ENCODE peak calls at places on chromosomes 16 and 17, in eight cellular contexts. One of them, this sample, is unnamed.

GRCh38 chr16:83338941-83339340 is 468.8 kb upstream of the HSBP1 start:
- DNase-seq in SK-N-SH: no peak
- DNase-seq in HCT116: no peak
- DNase-seq in hepatocyte: no peak
- DNase-seq in PC-3: no peak
- DNase-seq in OCI-LY7: no peak
- DNase-seq in MM.1S: no peak
- DNase-seq in neural progenitor cell: no peak
- DNase-seq in this sample: no peak

GRCh38 chr16:3590736-3591435 is 13.7 kb upstream of the NLRC3 start:
- DNase-seq in HCT116: no peak
- DNase-seq in MM.1S: no peak
- DNase-seq in hepatocyte: no peak
- DNase-seq in SK-N-SH: no peak
- DNase-seq in neural progenitor cell: no peak
- DNase-seq in PC-3: no peak
- DNase-seq in OCI-LY7: no peak
- DNase-seq in this sample: no peak

GRCh38 chr17:57677301-57677700 is 67.8 kb downstream of the CCDC182 start:
- DNase-seq in hepatocyte: no peak
- DNase-seq in SK-N-SH: no peak
- DNase-seq in OCI-LY7: no peak
- DNase-seq in neural progenitor cell: no peak
- DNase-seq in MM.1S: no peak
- DNase-seq in PC-3: no peak
- DNase-seq in HCT116: no peak
- DNase-seq in this sample: no peak

GRCh38 chr17:42472709-42473521 is 14.2 kb downstream of the ATP6V0A1 start:
- DNase-seq in neural progenitor cell: no peak
- DNase-seq in HCT116: no peak
- DNase-seq in hepatocyte: peak; percentile 16
- DNase-seq in MM.1S: no peak
- DNase-seq in SK-N-SH: no peak
- DNase-seq in OCI-LY7: no peak
- DNase-seq in PC-3: no peak
- DNase-seq in this sample: no peak

GRCh38 chr17:39700148-39700987 is 504 bp downstream of the ERBB2 start:
- DNase-seq in neural progenitor cell: peak; percentile 77
- DNase-seq in MM.1S: no peak
- DNase-seq in PC-3: no peak
- DNase-seq in hepatocyte: peak; percentile 73
- DNase-seq in OCI-LY7: no peak
- DNase-seq in SK-N-SH: no peak
- DNase-seq in HCT116: no peak
- DNase-seq in this sample: peak; percentile 54

GRCh38 chr17:46878055-46878454 is 26.7 kb downstream of the WNT9B start:
- DNase-seq in neural progenitor cell: no peak
- DNase-seq in MM.1S: no peak
- DNase-seq in OCI-LY7: no peak
- DNase-seq in hepatocyte: no peak
- DNase-seq in SK-N-SH: no peak
- DNase-seq in PC-3: no peak
- DNase-seq in HCT116: no peak
- DNase-seq in this sample: no peak

GRCh38 chr16:12061336-12062055 is 85.0 kb downstream of the SNX29 start:
- DNase-seq in SK-N-SH: no peak
- DNase-seq in MM.1S: no peak
- DNase-seq in OCI-LY7: no peak
- DNase-seq in hepatocyte: no peak
- DNase-seq in HCT116: no peak
- DNase-seq in neural progenitor cell: no peak
- DNase-seq in PC-3: peak; percentile 38
- DNase-seq in this sample: no peak

GRCh38 chr17:7882068-7882467 is 6.5 kb upstream of the CHD3 start:
- DNase-seq in OCI-LY7: peak; percentile 70
- DNase-seq in SK-N-SH: no peak
- DNase-seq in MM.1S: no peak
- DNase-seq in hepatocyte: no peak
- DNase-seq in neural progenitor cell: no peak
- DNase-seq in HCT116: no peak
- DNase-seq in PC-3: no peak
- DNase-seq in this sample: no peak

GRCh38 chr17:16516594-16517018 is 24.6 kb upstream of the LRRC75A start:
- DNase-seq in SK-N-SH: peak; percentile 22
- DNase-seq in OCI-LY7: no peak
- DNase-seq in hepatocyte: peak; percentile 68
- DNase-seq in PC-3: peak; percentile 75
- DNase-seq in MM.1S: no peak
- DNase-seq in neural progenitor cell: peak; percentile 54
- DNase-seq in HCT116: peak; percentile 22
- DNase-seq in this sample: no peak

DNA sequence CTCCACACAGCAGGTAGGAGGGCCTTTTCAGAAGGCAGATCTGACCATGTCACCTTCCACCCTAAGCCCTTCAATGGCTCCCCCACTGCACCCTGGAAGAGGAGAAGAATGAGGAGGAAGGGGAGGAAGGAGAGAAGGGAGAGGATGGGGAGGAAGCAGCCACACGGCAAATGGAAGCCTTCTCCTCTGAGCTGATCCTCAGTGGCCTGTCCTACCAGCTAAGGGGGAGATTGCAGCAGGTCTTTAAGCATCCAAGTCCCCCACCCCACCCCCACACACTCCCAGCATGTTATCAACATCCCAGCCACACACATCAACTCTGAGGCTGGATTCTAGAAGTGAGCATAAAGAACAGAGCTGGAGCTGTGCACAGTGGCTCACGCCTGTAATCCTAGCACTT is 46.2 kb upstream of the RBFOX3 start:
- DNase-seq in PC-3: no peak
- DNase-seq in neural progenitor cell: no peak
- DNase-seq in MM.1S: no peak
- DNase-seq in hepatocyte: no peak
- DNase-seq in HCT116: no peak
- DNase-seq in SK-N-SH: no peak
- DNase-seq in OCI-LY7: no peak
- DNase-seq in this sample: no peak
- TF ChIP-seq EZH2phosphoT487 in PC-3: no peak
- TF ChIP-seq EZH2phosphoT487 in neural progenitor cell: no peak
- TF ChIP-seq EZH2phosphoT487 in MM.1S: no peak
- TF ChIP-seq EZH2phosphoT487 in hepatocyte: no peak
- TF ChIP-seq EZH2phosphoT487 in HCT116: no peak
- TF ChIP-seq EZH2phosphoT487 in SK-N-SH: no peak
- TF ChIP-seq EZH2phosphoT487 in OCI-LY7: no peak
- TF ChIP-seq EZH2phosphoT487 in this sample: no peak

DNA sequence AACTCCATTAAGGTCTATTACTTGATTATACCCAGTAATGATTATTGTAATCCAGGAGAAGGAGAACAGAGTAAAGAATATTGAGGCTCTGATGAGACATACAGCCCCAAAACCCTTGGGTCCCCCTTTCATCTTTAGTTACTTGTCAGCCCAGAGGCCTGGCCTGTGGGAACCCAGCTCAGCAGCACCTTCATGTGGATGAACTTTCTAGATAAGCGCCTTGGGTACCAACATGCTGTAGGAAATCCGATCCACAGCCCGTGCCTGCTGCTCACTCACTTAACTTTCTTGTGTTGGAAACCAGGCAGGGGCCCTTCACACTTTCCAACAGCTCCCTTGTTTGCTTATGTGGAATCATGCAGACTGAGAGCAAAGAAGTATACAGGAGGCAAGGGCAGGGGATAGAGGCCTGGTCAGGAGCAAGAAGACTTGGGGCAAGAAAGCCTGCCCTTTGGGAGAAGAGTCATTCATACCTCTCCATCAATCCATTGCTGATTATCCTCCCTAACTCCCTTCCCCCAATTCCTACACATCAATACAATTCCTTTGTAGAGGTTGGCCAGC is 64.0 kb upstream of the SOX9 start:
- DNase-seq in SK-N-SH: no peak
- DNase-seq in neural progenitor cell: no peak
- DNase-seq in PC-3: no peak
- DNase-seq in HCT116: no peak
- DNase-seq in MM.1S: no peak
- DNase-seq in hepatocyte: no peak
- DNase-seq in OCI-LY7: no peak
- DNase-seq in this sample: peak; percentile 48
- TF ChIP-seq CTCF in SK-N-SH: no peak
- TF ChIP-seq CTCF in neural progenitor cell: peak; percentile 11
- TF ChIP-seq CTCF in PC-3: no peak
- TF ChIP-seq CTCF in HCT116: no peak
- TF ChIP-seq CTCF in MM.1S: no peak
- TF ChIP-seq CTCF in hepatocyte: no peak
- TF ChIP-seq CTCF in OCI-LY7: peak; percentile 34
- TF ChIP-seq CTCF in this sample: no peak

GRCh38 chr17:29138991-29139682 is 41.1 kb downstream of the MYO18A start:
- DNase-seq in OCI-LY7: peak; percentile 75
- DNase-seq in hepatocyte: no peak
- DNase-seq in PC-3: no peak
- DNase-seq in neural progenitor cell: no peak
- DNase-seq in SK-N-SH: no peak
- DNase-seq in HCT116: no peak
- DNase-seq in MM.1S: peak; percentile 68
- DNase-seq in this sample: no peak
- TF ChIP-seq EZH2phosphoT487 in OCI-LY7: no peak
- TF ChIP-seq EZH2phosphoT487 in hepatocyte: no peak
- TF ChIP-seq EZH2phosphoT487 in PC-3: no peak
- TF ChIP-seq EZH2phosphoT487 in neural progenitor cell: no peak
- TF ChIP-seq EZH2phosphoT487 in SK-N-SH: no peak
- TF ChIP-seq EZH2phosphoT487 in HCT116: no peak
- TF ChIP-seq EZH2phosphoT487 in MM.1S: no peak
- TF ChIP-seq EZH2phosphoT487 in this sample: no peak

DNA sequence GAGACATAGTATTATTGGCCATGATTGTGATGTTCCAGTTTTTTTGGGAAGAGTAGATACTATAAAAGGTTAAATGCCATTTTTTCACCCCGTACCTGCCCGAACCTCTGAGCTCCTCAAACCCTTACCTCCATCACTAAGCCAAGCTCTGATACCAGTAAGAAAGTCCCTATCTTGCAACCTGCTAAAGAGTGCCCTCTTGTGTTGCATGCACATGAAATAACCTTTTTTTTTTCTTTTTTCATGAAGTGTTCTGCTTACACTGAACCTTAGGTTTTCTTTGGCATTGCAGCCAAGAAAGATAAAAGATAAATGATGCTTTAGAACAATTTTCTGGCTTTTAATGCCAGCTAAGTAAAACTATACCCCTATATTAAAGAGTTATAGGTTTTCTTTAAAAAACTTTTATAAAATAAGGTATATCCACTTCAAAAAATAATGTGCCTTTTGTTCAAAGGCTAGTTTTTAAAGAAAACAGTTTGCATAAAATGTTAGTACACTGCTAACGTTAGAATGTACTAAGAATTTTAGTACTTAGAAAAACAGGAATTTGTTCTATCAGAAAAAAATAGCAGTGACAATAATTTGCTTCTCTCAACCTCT is 295.3 kb upstream of the PMFBP1 start:
- DNase-seq in neural progenitor cell: peak; percentile 64
- DNase-seq in HCT116: peak; percentile 28
- DNase-seq in MM.1S: peak; percentile 44
- DNase-seq in SK-N-SH: peak; percentile 37
- DNase-seq in PC-3: peak; percentile 54
- DNase-seq in hepatocyte: peak; percentile 60
- DNase-seq in OCI-LY7: peak; percentile 46
- DNase-seq in this sample: peak; percentile 81
- TF ChIP-seq CTCF in neural progenitor cell: peak; percentile 76
- TF ChIP-seq CTCF in HCT116: peak; percentile 74
- TF ChIP-seq CTCF in MM.1S: peak; percentile 47
- TF ChIP-seq CTCF in SK-N-SH: peak; percentile 77
- TF ChIP-seq CTCF in PC-3: peak; percentile 70
- TF ChIP-seq CTCF in hepatocyte: peak; percentile 72
- TF ChIP-seq CTCF in OCI-LY7: peak; percentile 83
- TF ChIP-seq CTCF in this sample: peak; percentile 73

GRCh38 chr17:5097101-5097834 is 14.4 kb downstream of the ZNF232 start:
- DNase-seq in PC-3: no peak
- DNase-seq in MM.1S: no peak
- DNase-seq in neural progenitor cell: peak; percentile 92
- DNase-seq in HCT116: no peak
- DNase-seq in hepatocyte: peak; percentile 62
- DNase-seq in OCI-LY7: no peak
- DNase-seq in SK-N-SH: peak; percentile 72
- DNase-seq in this sample: peak; percentile 98
- TF ChIP-seq EZH2phosphoT487 in PC-3: no peak
- TF ChIP-seq EZH2phosphoT487 in MM.1S: no peak
- TF ChIP-seq EZH2phosphoT487 in neural progenitor cell: no peak
- TF ChIP-seq EZH2phosphoT487 in HCT116: no peak
- TF ChIP-seq EZH2phosphoT487 in hepatocyte: no peak
- TF ChIP-seq EZH2phosphoT487 in OCI-LY7: no peak
- TF ChIP-seq EZH2phosphoT487 in SK-N-SH: no peak
- TF ChIP-seq EZH2phosphoT487 in this sample: no peak

DNA sequence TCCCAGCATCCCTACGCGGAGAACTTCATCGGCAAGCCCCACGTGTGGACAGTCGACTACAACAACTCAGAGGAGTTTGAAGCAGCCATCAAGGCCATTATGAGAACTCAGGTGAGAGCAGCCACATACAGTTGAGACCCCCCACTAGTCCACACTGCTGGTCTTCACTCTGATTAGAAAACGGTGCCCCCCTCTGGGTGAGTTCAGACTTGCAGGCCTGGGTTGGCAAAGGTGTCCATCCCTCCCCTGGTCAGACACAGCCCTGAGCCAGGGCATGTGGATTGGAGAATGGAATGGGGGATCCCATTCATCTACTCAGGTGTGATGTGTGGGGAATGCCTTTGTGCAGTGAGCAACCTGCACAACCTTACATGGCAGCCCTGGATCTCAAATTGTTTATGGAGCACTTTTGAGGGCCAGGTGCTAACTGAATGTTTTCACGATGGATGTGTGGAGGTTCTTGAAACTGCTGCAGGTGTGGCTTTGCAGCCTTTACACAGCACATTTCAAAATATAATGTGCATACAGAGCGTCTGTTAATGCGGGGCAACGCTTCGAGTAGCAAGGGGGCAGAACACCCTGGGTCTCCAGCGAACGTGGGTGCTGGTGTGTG is 72.6 kb downstream of the MGAT5B start:
- DNase-seq in MM.1S: no peak
- DNase-seq in neural progenitor cell: peak; percentile 34
- DNase-seq in OCI-LY7: peak; percentile 58
- DNase-seq in hepatocyte: no peak
- DNase-seq in PC-3: peak; percentile 43
- DNase-seq in SK-N-SH: peak; percentile 72
- DNase-seq in HCT116: no peak
- DNase-seq in this sample: peak; percentile 90
- TF ChIP-seq CTCF in MM.1S: peak; percentile 5
- TF ChIP-seq CTCF in neural progenitor cell: peak; percentile 34
- TF ChIP-seq CTCF in OCI-LY7: peak; percentile 79
- TF ChIP-seq CTCF in hepatocyte: no peak
- TF ChIP-seq CTCF in PC-3: peak; percentile 60
- TF ChIP-seq CTCF in SK-N-SH: peak; percentile 55
- TF ChIP-seq CTCF in HCT116: peak; percentile 60
- TF ChIP-seq CTCF in this sample: peak; percentile 67

DNA sequence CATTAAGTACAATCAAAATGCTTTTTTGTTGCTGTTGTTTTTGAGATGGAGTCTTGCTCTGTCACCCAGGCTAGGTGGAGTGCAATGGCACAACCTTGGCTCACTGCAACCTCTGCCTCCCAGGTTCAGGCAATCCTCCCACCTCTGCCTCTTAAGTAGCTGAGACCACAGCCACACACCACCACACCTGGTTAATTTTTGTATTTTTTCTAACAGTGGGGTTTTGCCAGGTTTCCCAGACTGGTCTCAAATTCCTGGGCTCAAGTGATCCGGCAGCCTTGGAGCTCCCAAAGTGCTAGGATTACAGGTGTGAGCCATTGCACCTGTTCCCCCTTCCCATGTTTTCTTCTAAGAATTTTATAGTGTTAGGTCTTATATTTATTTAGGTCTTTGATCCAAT is 4.9 kb upstream of the ABAT start:
- DNase-seq in MM.1S: no peak
- DNase-seq in OCI-LY7: no peak
- DNase-seq in hepatocyte: no peak
- DNase-seq in PC-3: no peak
- DNase-seq in neural progenitor cell: no peak
- DNase-seq in SK-N-SH: no peak
- DNase-seq in HCT116: no peak
- DNase-seq in this sample: no peak
- TF ChIP-seq EZH2phosphoT487 in MM.1S: no peak
- TF ChIP-seq EZH2phosphoT487 in OCI-LY7: no peak
- TF ChIP-seq EZH2phosphoT487 in hepatocyte: no peak
- TF ChIP-seq EZH2phosphoT487 in PC-3: no peak
- TF ChIP-seq EZH2phosphoT487 in neural progenitor cell: no peak
- TF ChIP-seq EZH2phosphoT487 in SK-N-SH: no peak
- TF ChIP-seq EZH2phosphoT487 in HCT116: no peak
- TF ChIP-seq EZH2phosphoT487 in this sample: no peak

This sample was measured in GM23338.